ENCODE peak calls at places on chromosome 11, in seven cellular contexts. One of them, this sample, is unnamed.
A peak's percentile ranks its signal among the peaks of the same experiment; 100 is the strongest.

GRCh38 chr11:2787816-2788750 is 88.3 kb upstream of the KCNQ1OT1 start:
- DNase-seq in left ventricle myocardium inferior: peak; percentile 11
- DNase-seq in neuronal stem cell: no peak
- DNase-seq in stimulated activated naive CD4-positive, alpha-beta T cell: no peak
- DNase-seq in NCI-H510A treated with DMSO at 0.1 percent for 48 hours: no peak
- DNase-seq in NCI-H748 treated with DMSO at 0.1 percent for 48 hours: no peak
- DNase-seq in SW480: peak; percentile 57
- DNase-seq in this sample: peak; percentile 14

GRCh38 chr11:102338479-102339010 is 8.5 kb upstream of the BIRC2 start:
- DNase-seq in left ventricle myocardium inferior: no peak
- DNase-seq in neuronal stem cell: no peak
- DNase-seq in stimulated activated naive CD4-positive, alpha-beta T cell: no peak
- DNase-seq in NCI-H510A treated with DMSO at 0.1 percent for 48 hours: no peak
- DNase-seq in NCI-H748 treated with DMSO at 0.1 percent for 48 hours: no peak
- DNase-seq in SW480: no peak
- DNase-seq in this sample: no peak

GRCh38 chr11:1150769-1151365 is 6.9 kb upstream of the MUC5AC start:
- DNase-seq in left ventricle myocardium inferior: peak; percentile 8
- DNase-seq in neuronal stem cell: no peak
- DNase-seq in stimulated activated naive CD4-positive, alpha-beta T cell: no peak
- DNase-seq in NCI-H510A treated with DMSO at 0.1 percent for 48 hours: no peak
- DNase-seq in NCI-H748 treated with DMSO at 0.1 percent for 48 hours: no peak
- DNase-seq in SW480: no peak
- DNase-seq in this sample: no peak

GRCh38 chr11:96748639-96749370 is 359.0 kb downstream of the JRKL start:
- DNase-seq in left ventricle myocardium inferior: no peak
- DNase-seq in neuronal stem cell: no peak
- DNase-seq in stimulated activated naive CD4-positive, alpha-beta T cell: no peak
- DNase-seq in NCI-H510A treated with DMSO at 0.1 percent for 48 hours: no peak
- DNase-seq in NCI-H748 treated with DMSO at 0.1 percent for 48 hours: no peak
- DNase-seq in SW480: no peak
- DNase-seq in this sample: no peak

GRCh38 chr11:108224908-108225786 is 2.3 kb downstream of the ATM start:
- DNase-seq in left ventricle myocardium inferior: no peak
- DNase-seq in neuronal stem cell: no peak
- DNase-seq in stimulated activated naive CD4-positive, alpha-beta T cell: peak; percentile 73
- DNase-seq in NCI-H510A treated with DMSO at 0.1 percent for 48 hours: no peak
- DNase-seq in NCI-H748 treated with DMSO at 0.1 percent for 48 hours: no peak
- DNase-seq in SW480: no peak
- DNase-seq in this sample: no peak

GRCh38 chr11:4038973-4039372 is 55.6 kb upstream of the RRM1 start:
- DNase-seq in left ventricle myocardium inferior: no peak
- DNase-seq in neuronal stem cell: no peak
- DNase-seq in stimulated activated naive CD4-positive, alpha-beta T cell: no peak
- DNase-seq in NCI-H510A treated with DMSO at 0.1 percent for 48 hours: no peak
- DNase-seq in NCI-H748 treated with DMSO at 0.1 percent for 48 hours: no peak
- DNase-seq in SW480: no peak
- DNase-seq in this sample: no peak

GRCh38 chr11:122617297-122617696 is 38.2 kb upstream of the UBASH3B start:
- DNase-seq in left ventricle myocardium inferior: no peak
- DNase-seq in neuronal stem cell: no peak
- DNase-seq in stimulated activated naive CD4-positive, alpha-beta T cell: no peak
- DNase-seq in NCI-H510A treated with DMSO at 0.1 percent for 48 hours: no peak
- DNase-seq in NCI-H748 treated with DMSO at 0.1 percent for 48 hours: no peak
- DNase-seq in SW480: peak; percentile 55
- DNase-seq in this sample: no peak

GRCh38 chr11:110096369-110096976 is 3.3 kb downstream of the ZC3H12C start:
- DNase-seq in left ventricle myocardium inferior: no peak
- DNase-seq in neuronal stem cell: no peak
- DNase-seq in stimulated activated naive CD4-positive, alpha-beta T cell: no peak
- DNase-seq in NCI-H510A treated with DMSO at 0.1 percent for 48 hours: peak; percentile 69
- DNase-seq in NCI-H748 treated with DMSO at 0.1 percent for 48 hours: no peak
- DNase-seq in SW480: no peak
- DNase-seq in this sample: no peak

GRCh38 chr11:119295178-119295577 is 21.8 kb downstream of the MCAM start:
- DNase-seq in left ventricle myocardium inferior: no peak
- DNase-seq in neuronal stem cell: no peak
- DNase-seq in stimulated activated naive CD4-positive, alpha-beta T cell: no peak
- DNase-seq in NCI-H510A treated with DMSO at 0.1 percent for 48 hours: no peak
- DNase-seq in NCI-H748 treated with DMSO at 0.1 percent for 48 hours: no peak
- DNase-seq in SW480: peak; percentile 20
- DNase-seq in this sample: no peak

GRCh38 chr11:58658553-58659080 is 36.2 kb downstream of the CNTF start:
- DNase-seq in left ventricle myocardium inferior: no peak
- DNase-seq in neuronal stem cell: no peak
- DNase-seq in stimulated activated naive CD4-positive, alpha-beta T cell: no peak
- DNase-seq in NCI-H510A treated with DMSO at 0.1 percent for 48 hours: no peak
- DNase-seq in NCI-H748 treated with DMSO at 0.1 percent for 48 hours: no peak
- DNase-seq in SW480: no peak
- DNase-seq in this sample: no peak

GRCh38 chr11:2732261-2732939 is 32.6 kb upstream of the KCNQ1OT1 start:
- DNase-seq in left ventricle myocardium inferior: no peak
- DNase-seq in neuronal stem cell: no peak
- DNase-seq in stimulated activated naive CD4-positive, alpha-beta T cell: no peak
- DNase-seq in NCI-H510A treated with DMSO at 0.1 percent for 48 hours: no peak
- DNase-seq in NCI-H748 treated with DMSO at 0.1 percent for 48 hours: no peak
- DNase-seq in SW480: no peak
- DNase-seq in this sample: no peak

GRCh38 chr11:720642-721346 is 14.8 kb downstream of the EPS8L2 start:
- DNase-seq in left ventricle myocardium inferior: no peak
- DNase-seq in neuronal stem cell: peak; percentile 56
- DNase-seq in stimulated activated naive CD4-positive, alpha-beta T cell: no peak
- DNase-seq in NCI-H510A treated with DMSO at 0.1 percent for 48 hours: peak; percentile 13
- DNase-seq in NCI-H748 treated with DMSO at 0.1 percent for 48 hours: peak; percentile 57
- DNase-seq in SW480: peak; percentile 79
- DNase-seq in this sample: no peak

GRCh38 chr11:66974724-66975402 is at the start of gene C11orf86:
- DNase-seq in left ventricle myocardium inferior: no peak
- DNase-seq in neuronal stem cell: no peak
- DNase-seq in stimulated activated naive CD4-positive, alpha-beta T cell: no peak
- DNase-seq in NCI-H510A treated with DMSO at 0.1 percent for 48 hours: no peak
- DNase-seq in NCI-H748 treated with DMSO at 0.1 percent for 48 hours: no peak
- DNase-seq in SW480: no peak
- DNase-seq in this sample: no peak

GRCh38 chr11:59076876-59077571 is 9.1 kb upstream of the GLYATL1B start:
- DNase-seq in left ventricle myocardium inferior: no peak
- DNase-seq in neuronal stem cell: no peak
- DNase-seq in stimulated activated naive CD4-positive, alpha-beta T cell: no peak
- DNase-seq in NCI-H510A treated with DMSO at 0.1 percent for 48 hours: no peak
- DNase-seq in NCI-H748 treated with DMSO at 0.1 percent for 48 hours: no peak
- DNase-seq in SW480: no peak
- DNase-seq in this sample: no peak

GRCh38 chr11:72646472-72646871 is 27.8 kb downstream of the PDE2A start:
- DNase-seq in left ventricle myocardium inferior: no peak
- DNase-seq in neuronal stem cell: no peak
- DNase-seq in stimulated activated naive CD4-positive, alpha-beta T cell: no peak
- DNase-seq in NCI-H510A treated with DMSO at 0.1 percent for 48 hours: no peak
- DNase-seq in NCI-H748 treated with DMSO at 0.1 percent for 48 hours: no peak
- DNase-seq in SW480: no peak
- DNase-seq in this sample: no peak

GRCh38 chr11:85620243-85620642 is 6.9 kb downstream of the DLG2 start:
- DNase-seq in left ventricle myocardium inferior: no peak
- DNase-seq in neuronal stem cell: no peak
- DNase-seq in stimulated activated naive CD4-positive, alpha-beta T cell: no peak
- DNase-seq in NCI-H510A treated with DMSO at 0.1 percent for 48 hours: no peak
- DNase-seq in NCI-H748 treated with DMSO at 0.1 percent for 48 hours: no peak
- DNase-seq in SW480: no peak
- DNase-seq in this sample: no peak

GRCh38 chr11:72446929-72447753 is 12.8 kb upstream of the CLPB start:
- DNase-seq in left ventricle myocardium inferior: no peak
- DNase-seq in neuronal stem cell: no peak
- DNase-seq in stimulated activated naive CD4-positive, alpha-beta T cell: peak; percentile 3
- DNase-seq in NCI-H510A treated with DMSO at 0.1 percent for 48 hours: peak; percentile 85
- DNase-seq in NCI-H748 treated with DMSO at 0.1 percent for 48 hours: peak; percentile 60
- DNase-seq in SW480: peak; percentile 82
- DNase-seq in this sample: no peak

GRCh38 chr11:30868495-30869130 is 282.5 kb upstream of the MPPED2 start:
- DNase-seq in left ventricle myocardium inferior: no peak
- DNase-seq in neuronal stem cell: no peak
- DNase-seq in stimulated activated naive CD4-positive, alpha-beta T cell: no peak
- DNase-seq in NCI-H510A treated with DMSO at 0.1 percent for 48 hours: no peak
- DNase-seq in NCI-H748 treated with DMSO at 0.1 percent for 48 hours: no peak
- DNase-seq in SW480: no peak
- DNase-seq in this sample: no peak

GRCh38 chr11:43919852-43920597 is 22.4 kb upstream of the C11orf96 start:
- DNase-seq in left ventricle myocardium inferior: no peak
- DNase-seq in neuronal stem cell: no peak
- DNase-seq in stimulated activated naive CD4-positive, alpha-beta T cell: no peak
- DNase-seq in NCI-H510A treated with DMSO at 0.1 percent for 48 hours: no peak
- DNase-seq in NCI-H748 treated with DMSO at 0.1 percent for 48 hours: no peak
- DNase-seq in SW480: no peak
- DNase-seq in this sample: no peak